ENCODE peak calls at places on chromosome 9, in nine cellular contexts. One of them, this sample, is unnamed.

GRCh38 chr9:128750926-128751595 is 20.7 kb downstream of the ZER1 start:
- DNase-seq in kidney: no peak
- DNase-seq in lung: no peak
- DNase-seq in mucosa of descending colon: no peak
- DNase-seq in AG10803: no peak
- DNase-seq in IMR-90: no peak
- DNase-seq in cardiac fibroblast: no peak
- DNase-seq in lower leg skin: no peak
- DNase-seq in CD8-positive, alpha-beta T cell: no peak
- DNase-seq in this sample: no peak

GRCh38 chr9:122930933-122931850 is at the start of gene ZBTB26:
- DNase-seq in kidney: peak
- DNase-seq in lung: peak
- DNase-seq in mucosa of descending colon: peak
- DNase-seq in AG10803: peak
- DNase-seq in IMR-90: peak
- DNase-seq in cardiac fibroblast: peak
- DNase-seq in lower leg skin: peak
- DNase-seq in CD8-positive, alpha-beta T cell: peak
- DNase-seq in this sample: peak

GRCh38 chr9:109082091-109082620 is 37.6 kb downstream of the TMEM245 start:
- DNase-seq in kidney: no peak
- DNase-seq in lung: no peak
- DNase-seq in mucosa of descending colon: no peak
- DNase-seq in AG10803: no peak
- DNase-seq in IMR-90: no peak
- DNase-seq in cardiac fibroblast: no peak
- DNase-seq in lower leg skin: no peak
- DNase-seq in CD8-positive, alpha-beta T cell: no peak
- DNase-seq in this sample: no peak

GRCh38 chr9:21889673-21890072 is 87.2 kb downstream of the MTAP start:
- DNase-seq in kidney: no peak
- DNase-seq in lung: no peak
- DNase-seq in mucosa of descending colon: no peak
- DNase-seq in AG10803: no peak
- DNase-seq in IMR-90: no peak
- DNase-seq in cardiac fibroblast: no peak
- DNase-seq in lower leg skin: no peak
- DNase-seq in CD8-positive, alpha-beta T cell: no peak
- DNase-seq in this sample: no peak

GRCh38 chr9:137310190-137311052 is 8.3 kb upstream of the NRARP start:
- DNase-seq in kidney: peak
- DNase-seq in lung: no peak
- DNase-seq in mucosa of descending colon: peak
- DNase-seq in AG10803: no peak
- DNase-seq in IMR-90: no peak
- DNase-seq in cardiac fibroblast: no peak
- DNase-seq in lower leg skin: peak
- DNase-seq in CD8-positive, alpha-beta T cell: no peak
- DNase-seq in this sample: no peak

GRCh38 chr9:37953204-37953774 is 49.4 kb upstream of the SLC25A51 start:
- DNase-seq in kidney: peak
- DNase-seq in lung: no peak
- DNase-seq in mucosa of descending colon: no peak
- DNase-seq in AG10803: no peak
- DNase-seq in IMR-90: no peak
- DNase-seq in cardiac fibroblast: no peak
- DNase-seq in lower leg skin: no peak
- DNase-seq in CD8-positive, alpha-beta T cell: no peak
- DNase-seq in this sample: peak

GRCh38 chr9:127916665-127917581 is at the start of gene ST6GALNAC4:
- DNase-seq in kidney: peak
- DNase-seq in lung: peak
- DNase-seq in mucosa of descending colon: peak
- DNase-seq in AG10803: peak
- DNase-seq in IMR-90: peak
- DNase-seq in cardiac fibroblast: peak
- DNase-seq in lower leg skin: peak
- DNase-seq in CD8-positive, alpha-beta T cell: peak
- DNase-seq in this sample: peak

GRCh38 chr9:108182950-108183381 is 672.8 kb downstream of the ACTL7B start:
- DNase-seq in kidney: no peak
- DNase-seq in lung: no peak
- DNase-seq in mucosa of descending colon: no peak
- DNase-seq in AG10803: peak
- DNase-seq in IMR-90: peak
- DNase-seq in cardiac fibroblast: peak
- DNase-seq in lower leg skin: no peak
- DNase-seq in CD8-positive, alpha-beta T cell: no peak
- DNase-seq in this sample: peak

GRCh38 chr9:81537964-81538363 is 151.4 kb downstream of the TLE1 start:
- DNase-seq in kidney: no peak
- DNase-seq in lung: no peak
- DNase-seq in mucosa of descending colon: no peak
- DNase-seq in AG10803: no peak
- DNase-seq in IMR-90: peak
- DNase-seq in cardiac fibroblast: no peak
- DNase-seq in lower leg skin: no peak
- DNase-seq in CD8-positive, alpha-beta T cell: no peak
- DNase-seq in this sample: peak

GRCh38 chr9:124016152-124017063 is 4.8 kb downstream of the LHX2 start:
- DNase-seq in kidney: no peak
- DNase-seq in lung: no peak
- DNase-seq in mucosa of descending colon: no peak
- DNase-seq in AG10803: no peak
- DNase-seq in IMR-90: no peak
- DNase-seq in cardiac fibroblast: no peak
- DNase-seq in lower leg skin: no peak
- DNase-seq in CD8-positive, alpha-beta T cell: no peak
- DNase-seq in this sample: no peak

GRCh38 chr9:124017929-124018730 is 6.6 kb downstream of the LHX2 start:
- DNase-seq in kidney: no peak
- DNase-seq in lung: no peak
- DNase-seq in mucosa of descending colon: no peak
- DNase-seq in AG10803: no peak
- DNase-seq in IMR-90: no peak
- DNase-seq in cardiac fibroblast: no peak
- DNase-seq in lower leg skin: no peak
- DNase-seq in CD8-positive, alpha-beta T cell: no peak
- DNase-seq in this sample: no peak

GRCh38 chr9:124015661-124016131 is 4.1 kb downstream of the LHX2 start:
- DNase-seq in kidney: no peak
- DNase-seq in lung: no peak
- DNase-seq in mucosa of descending colon: no peak
- DNase-seq in AG10803: no peak
- DNase-seq in IMR-90: no peak
- DNase-seq in cardiac fibroblast: no peak
- DNase-seq in lower leg skin: no peak
- DNase-seq in CD8-positive, alpha-beta T cell: no peak
- DNase-seq in this sample: no peak

GRCh38 chr9:124018731-124019697 is 7.4 kb downstream of the LHX2 start:
- DNase-seq in kidney: no peak
- DNase-seq in lung: no peak
- DNase-seq in mucosa of descending colon: no peak
- DNase-seq in AG10803: no peak
- DNase-seq in IMR-90: no peak
- DNase-seq in cardiac fibroblast: no peak
- DNase-seq in lower leg skin: no peak
- DNase-seq in CD8-positive, alpha-beta T cell: no peak
- DNase-seq in this sample: no peak

DNA sequence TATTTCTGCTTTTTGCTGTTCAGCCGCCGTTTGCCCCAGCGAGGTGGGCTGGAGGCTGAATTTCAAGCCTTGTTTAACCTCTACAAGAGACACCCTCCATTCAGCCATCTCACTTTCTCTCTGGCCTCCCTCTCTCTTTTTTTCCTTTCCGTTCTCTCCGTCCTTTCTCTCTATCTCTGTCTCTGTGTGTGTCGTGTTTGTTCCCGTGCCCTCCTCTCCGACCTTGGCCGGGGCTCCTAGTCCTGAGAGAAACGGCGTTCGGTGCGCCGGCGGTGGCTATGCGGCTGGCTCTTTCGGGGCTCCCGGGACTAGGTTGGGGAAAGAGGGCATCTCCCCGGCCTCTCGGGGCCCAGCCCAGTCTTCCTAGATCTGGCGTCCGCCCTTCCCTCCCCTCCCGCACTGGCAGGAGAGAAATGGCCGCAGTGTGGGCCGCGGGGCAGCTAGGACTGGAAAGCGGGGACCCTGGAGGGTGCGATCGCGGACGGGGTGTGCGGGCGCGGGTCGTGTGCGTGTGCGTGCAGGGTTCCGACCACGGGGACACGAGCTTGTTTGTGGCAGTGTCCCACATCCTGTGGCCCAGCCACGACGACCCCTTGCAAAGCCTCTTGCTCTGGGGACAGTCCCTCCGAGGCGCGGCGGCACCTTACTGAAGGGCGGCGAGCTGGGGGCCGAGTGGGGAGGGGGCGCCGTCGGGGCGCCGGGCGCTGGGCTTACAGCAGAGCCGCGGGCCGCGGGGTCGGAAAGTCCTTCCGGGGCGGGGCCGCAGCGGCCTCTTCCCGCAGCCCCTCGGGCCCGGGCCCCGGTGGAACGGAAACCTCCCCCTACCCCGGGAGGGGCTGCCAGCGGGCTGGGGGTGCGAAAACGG is 5.7 kb downstream of the LHX2 start:
- DNase-seq in kidney: no peak
- DNase-seq in lung: no peak
- DNase-seq in mucosa of descending colon: no peak
- DNase-seq in AG10803: no peak
- DNase-seq in IMR-90: no peak
- DNase-seq in cardiac fibroblast: no peak
- DNase-seq in lower leg skin: no peak
- DNase-seq in CD8-positive, alpha-beta T cell: no peak
- DNase-seq in this sample: no peak
- H3K4me3 ChIP-seq in kidney: no peak
- H3K4me3 ChIP-seq in lung: no peak
- H3K4me3 ChIP-seq in mucosa of descending colon: no peak
- H3K4me3 ChIP-seq in AG10803: no peak
- H3K4me3 ChIP-seq in IMR-90: no peak
- H3K4me3 ChIP-seq in cardiac fibroblast: no peak
- H3K4me3 ChIP-seq in lower leg skin: peak
- H3K4me3 ChIP-seq in CD8-positive, alpha-beta T cell: peak
- H3K4me3 ChIP-seq in this sample: no peak

GRCh38 chr9:83523684-83524083 is 14.5 kb downstream of the FRMD3 start:
- DNase-seq in kidney: no peak
- DNase-seq in lung: no peak
- DNase-seq in mucosa of descending colon: no peak
- DNase-seq in AG10803: no peak
- DNase-seq in IMR-90: no peak
- DNase-seq in cardiac fibroblast: no peak
- DNase-seq in lower leg skin: no peak
- DNase-seq in CD8-positive, alpha-beta T cell: no peak
- DNase-seq in this sample: no peak

GRCh38 chr9:83526221-83526620 is 12.0 kb downstream of the FRMD3 start:
- DNase-seq in kidney: no peak
- DNase-seq in lung: no peak
- DNase-seq in mucosa of descending colon: no peak
- DNase-seq in AG10803: no peak
- DNase-seq in IMR-90: no peak
- DNase-seq in cardiac fibroblast: no peak
- DNase-seq in lower leg skin: no peak
- DNase-seq in CD8-positive, alpha-beta T cell: no peak
- DNase-seq in this sample: no peak

GRCh38 chr9:83521017-83521810 is 17.0 kb downstream of the FRMD3 start:
- DNase-seq in kidney: no peak
- DNase-seq in lung: no peak
- DNase-seq in mucosa of descending colon: no peak
- DNase-seq in AG10803: no peak
- DNase-seq in IMR-90: no peak
- DNase-seq in cardiac fibroblast: no peak
- DNase-seq in lower leg skin: no peak
- DNase-seq in CD8-positive, alpha-beta T cell: no peak
- DNase-seq in this sample: no peak

DNA sequence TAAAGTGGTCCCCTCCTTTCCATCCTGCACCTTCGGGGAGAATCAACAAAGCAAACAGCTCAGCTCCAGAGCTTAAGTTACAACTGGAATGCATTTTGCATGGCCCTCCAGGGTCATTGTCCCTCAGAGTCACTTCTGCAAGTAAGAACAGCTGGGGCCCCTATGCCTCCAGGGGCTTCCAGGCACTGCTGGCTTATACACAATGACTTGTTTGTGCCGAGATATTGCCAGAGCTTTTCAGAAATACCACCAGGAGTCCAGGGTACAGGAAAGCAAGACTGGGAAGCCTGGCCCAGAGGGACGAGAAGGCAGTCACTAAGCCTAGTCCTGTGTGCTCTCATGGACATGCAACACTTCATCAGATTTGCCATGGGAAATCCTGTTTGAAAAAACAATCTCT is 11.3 kb downstream of the FRMD3 start:
- DNase-seq in kidney: no peak
- DNase-seq in lung: no peak
- DNase-seq in mucosa of descending colon: no peak
- DNase-seq in AG10803: no peak
- DNase-seq in IMR-90: no peak
- DNase-seq in cardiac fibroblast: no peak
- DNase-seq in lower leg skin: no peak
- DNase-seq in CD8-positive, alpha-beta T cell: no peak
- DNase-seq in this sample: no peak
- TF ChIP-seq CTCF in kidney: no peak
- TF ChIP-seq CTCF in lung: no peak
- TF ChIP-seq CTCF in mucosa of descending colon: no peak
- TF ChIP-seq CTCF in AG10803: no peak
- TF ChIP-seq CTCF in IMR-90: no peak
- TF ChIP-seq CTCF in cardiac fibroblast: no peak
- TF ChIP-seq CTCF in lower leg skin: no peak
- TF ChIP-seq CTCF in CD8-positive, alpha-beta T cell: no peak
- TF ChIP-seq CTCF in this sample: no peak

GRCh38 chr9:135048758-135049284 is 38.6 kb upstream of the OLFM1 start:
- DNase-seq in kidney: no peak
- DNase-seq in lung: no peak
- DNase-seq in mucosa of descending colon: no peak
- DNase-seq in AG10803: no peak
- DNase-seq in IMR-90: no peak
- DNase-seq in cardiac fibroblast: no peak
- DNase-seq in lower leg skin: peak
- DNase-seq in CD8-positive, alpha-beta T cell: no peak
- DNase-seq in this sample: no peak
- H3K4me3 ChIP-seq in kidney: no peak
- H3K4me3 ChIP-seq in lung: no peak
- H3K4me3 ChIP-seq in mucosa of descending colon: no peak
- H3K4me3 ChIP-seq in AG10803: no peak
- H3K4me3 ChIP-seq in IMR-90: no peak
- H3K4me3 ChIP-seq in cardiac fibroblast: no peak
- H3K4me3 ChIP-seq in lower leg skin: no peak
- H3K4me3 ChIP-seq in CD8-positive, alpha-beta T cell: no peak
- H3K4me3 ChIP-seq in this sample: no peak

DNA sequence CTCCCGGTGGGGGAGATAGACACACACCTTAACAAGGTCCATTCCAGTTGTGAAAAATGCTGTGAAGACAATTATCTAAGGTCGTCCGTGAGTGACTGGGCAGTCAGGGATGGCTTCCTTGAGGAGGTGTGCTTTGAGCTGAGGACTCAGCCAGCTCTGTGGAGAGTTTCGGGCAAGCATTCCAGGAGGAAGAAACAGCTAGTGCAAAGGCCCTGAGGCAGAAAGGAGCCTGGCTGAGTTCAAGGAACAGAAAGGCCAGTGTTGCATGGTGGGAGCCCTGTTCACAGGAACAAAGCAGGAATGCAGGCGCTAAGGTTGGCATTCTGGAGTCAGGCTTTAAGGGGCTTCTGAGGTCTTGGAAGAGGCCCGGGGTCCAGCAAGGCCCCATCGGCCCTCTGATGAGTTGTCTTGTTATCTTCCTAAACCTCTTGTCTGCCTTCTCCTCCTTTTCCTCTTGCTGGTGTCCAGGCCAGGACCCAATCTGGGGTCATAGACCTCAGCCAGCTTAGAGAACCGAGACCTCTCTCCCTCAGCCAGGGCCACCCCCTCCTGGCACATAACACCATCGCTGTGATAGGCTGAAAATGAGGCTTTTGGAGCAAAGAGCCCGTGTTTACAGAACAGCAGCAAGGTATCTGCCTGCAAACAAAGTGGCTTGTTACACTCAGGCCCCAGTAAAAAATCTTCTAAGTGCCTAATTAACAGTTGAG is 270.2 kb upstream of the MVB12B start:
- DNase-seq in kidney: peak
- DNase-seq in lung: no peak
- DNase-seq in mucosa of descending colon: no peak
- DNase-seq in AG10803: no peak
- DNase-seq in IMR-90: no peak
- DNase-seq in cardiac fibroblast: no peak
- DNase-seq in lower leg skin: no peak
- DNase-seq in CD8-positive, alpha-beta T cell: no peak
- DNase-seq in this sample: no peak
- TF ChIP-seq CTCF in kidney: no peak
- TF ChIP-seq CTCF in lung: no peak
- TF ChIP-seq CTCF in mucosa of descending colon: no peak
- TF ChIP-seq CTCF in AG10803: no peak
- TF ChIP-seq CTCF in IMR-90: no peak
- TF ChIP-seq CTCF in cardiac fibroblast: no peak
- TF ChIP-seq CTCF in lower leg skin: no peak
- TF ChIP-seq CTCF in CD8-positive, alpha-beta T cell: no peak
- TF ChIP-seq CTCF in this sample: no peak